ENCODE peak calls at places on chromosomes 2 and 18, in seven cellular contexts. X, U, J, K, C, O and L are unnamed samples.
A peak's percentile ranks its signal among the peaks of the same experiment; 100 is the strongest.

GRCh38 chr2:176488446-176488845 is 219.2 kb downstream of the MTX2 start:
- DNase-seq in X (no peak), K (no peak), U (no peak), O (no peak), C (no peak), J (no peak), L (no peak)

GRCh38 chr2:79935771-79936657 is 368.5 kb downstream of the LRRTM1 start:
- DNase-seq in J (peak; percentile 51), X (peak; percentile 81), O (peak; percentile 63), K (no peak), C (peak; percentile 66), U (peak; percentile 76), L (peak; percentile 80)

GRCh38 chr2:138104071-138104470 is 139.8 kb downstream of the HNMT start:
- DNase-seq in J (no peak), O (no peak), X (no peak), K (no peak), C (no peak), U (no peak), L (no peak)

GRCh38 chr18:63016270-63016669 is 300.9 kb downstream of the PHLPP1 start:
- DNase-seq in X (peak; percentile 84), K (peak; percentile 24), U (peak; percentile 58), C (peak; percentile 55), O (peak; percentile 57), J (peak; percentile 37), L (no peak)

GRCh38 chr2:120491111-120491625 is 145.2 kb downstream of the INHBB start:
- DNase-seq in C (no peak), U (no peak), J (no peak), O (no peak), X (no peak), K (no peak), L (no peak)

GRCh38 chr2:239579081-239579480 is 178.3 kb upstream of the HDAC4 start:
- DNase-seq in C (no peak), U (no peak), X (no peak), O (no peak), J (no peak), K (no peak), L (no peak)

GRCh38 chr2:127638361-127639110 is 7.4 kb upstream of the GPR17 start:
- DNase-seq in K (no peak), O (no peak), U (no peak), X (no peak), J (no peak), C (no peak), L (peak; percentile 94)

GRCh38 chr2:239108459-239108858 is 260.6 kb downstream of the TWIST2 start:
- DNase-seq in K (no peak), C (peak; percentile 20), U (no peak), J (no peak), X (no peak), O (no peak), L (no peak)

GRCh38 chr2:201936817-201937216 is 96.8 kb upstream of the FZD7 start:
- DNase-seq in X (no peak), U (no peak), K (no peak), O (peak; percentile 50), C (no peak), J (no peak), L (no peak)

GRCh38 chr2:17935242-17935885 is 56.9 kb downstream of the KCNS3 start:
- DNase-seq in O (no peak), J (no peak), X (no peak), U (no peak), C (no peak), K (no peak), L (no peak)

GRCh38 chr2:205696541-205697441 is 14.5 kb downstream of the NRP2 start:
- DNase-seq in U (no peak), J (no peak), O (no peak), C (no peak), X (no peak), K (no peak), L (peak; percentile 98)

GRCh38 chr2:109063326-109063670 is 65.7 kb upstream of the SH3RF3 start:
- DNase-seq in C (no peak), X (no peak), J (no peak), O (no peak), K (no peak), U (peak; percentile 65), L (peak; percentile 42)

GRCh38 chr2:135820003-135820618 is 16.9 kb downstream of the LCT start:
- DNase-seq in O (no peak), X (peak; percentile 74), J (no peak), U (no peak), K (no peak), C (no peak), L (peak; percentile 30)

GRCh38 chr2:162232611-162233115 is 10.6 kb downstream of the FAP start:
- DNase-seq in X (no peak), K (no peak), O (no peak), U (no peak), J (no peak), C (no peak), L (no peak)

GRCh38 chr18:69580107-69580506 is 179.4 kb downstream of the DOK6 start:
- DNase-seq in K (no peak), X (peak; percentile 51), O (no peak), U (no peak), J (no peak), C (no peak), L (no peak)

GRCh38 chr2:20439193-20439475 is 7.7 kb upstream of the RHOB start:
- DNase-seq in X (no peak), O (peak; percentile 39), C (no peak), K (no peak), J (no peak), U (no peak), L (peak; percentile 37)

GRCh38 chr18:45651269-45651668 is 36.0 kb downstream of the SLC14A2 start:
- DNase-seq in K (no peak), X (no peak), U (no peak), O (no peak), C (no peak), J (no peak), L (no peak)

GRCh38 chr2:148861367-148861766 is 13.7 kb upstream of the KIF5C start:
- DNase-seq in U (no peak), K (no peak), J (no peak), X (no peak), C (no peak), O (no peak), L (no peak)

GRCh38 chr2:125652260-125652659 is 1003.7 kb upstream of the GYPC start:
- DNase-seq in C (no peak), K (no peak), X (no peak), J (no peak), O (no peak), U (no peak), L (peak; percentile 80)

GRCh38 chr18:45267622-45268021 is 347.7 kb upstream of the SLC14A2 start:
- DNase-seq in X (no peak), O (no peak), K (no peak), C (no peak), U (no peak), J (no peak), L (no peak)

GRCh38 chr2:136247204-136247990 is 129.4 kb upstream of the CXCR4 start:
- DNase-seq in K (no peak), C (no peak), J (no peak), X (no peak), O (no peak), U (no peak), L (no peak)

GRCh38 chr2:19881221-19881620 is 20.6 kb downstream of the TTC32 start:
- DNase-seq in O (peak; percentile 2), K (no peak), X (no peak), J (no peak), C (no peak), U (no peak), L (no peak)

GRCh38 chr2:47964277-47964676 is 58.0 kb upstream of the FBXO11 start:
- DNase-seq in K (no peak), C (no peak), X (no peak), U (no peak), J (no peak), O (no peak), L (no peak)

GRCh38 chr2:111221701-111222100 is 101.0 kb downstream of the BCL2L11 start:
- DNase-seq in C (no peak), K (no peak), O (no peak), J (no peak), X (no peak), U (peak; percentile 51), L (no peak)

GRCh38 chr2:64522843-64523428 is 1.2 kb upstream of the AFTPH start:
- DNase-seq in O (peak; percentile 87), U (peak; percentile 95), C (peak; percentile 81), X (peak; percentile 92), J (peak; percentile 89), K (peak; percentile 52), L (no peak)

GRCh38 chr2:42086500-42086953 is 38.7 kb downstream of the PKDCC start:
- DNase-seq in U (peak; percentile 70), X (peak; percentile 82), K (no peak), J (peak; percentile 20), O (peak; percentile 76), C (peak; percentile 76), L (peak; percentile 76)

GRCh38 chr2:170288859-170289258 is 110.9 kb downstream of the MYO3B start:
- DNase-seq in U (no peak), C (no peak), O (no peak), X (no peak), K (no peak), J (no peak), L (no peak)

GRCh38 chr18:2293109-2293839 is 278.0 kb downstream of the METTL4 start:
- DNase-seq in C (no peak), K (no peak), O (no peak), U (no peak), X (no peak), J (no peak), L (peak; percentile 59)

GRCh38 chr2:203469554-203469953 is 65.5 kb downstream of the RAPH1 start:
- DNase-seq in J (no peak), O (no peak), X (no peak), U (no peak), C (no peak), K (no peak), L (no peak)

GRCh38 chr2:12488365-12488972 is 228.3 kb upstream of the TRIB2 start:
- DNase-seq in X (no peak), C (no peak), O (no peak), K (no peak), J (no peak), U (no peak), L (no peak)

GRCh38 chr2:4340536-4340935 is 637.2 kb downstream of the DCDC2C start:
- DNase-seq in K (no peak), C (no peak), J (no peak), O (no peak), U (no peak), X (no peak), L (no peak)

GRCh38 chr18:3147935-3148554 is 71.7 kb downstream of the MYOM1 start:
- DNase-seq in X (no peak), U (no peak), K (no peak), O (no peak), C (no peak), J (no peak), L (no peak)

GRCh38 chr2:132902626-132903025 is 232.6 kb upstream of the LYPD1 start:
- DNase-seq in O (no peak), U (no peak), J (no peak), X (no peak), C (no peak), K (no peak), L (no peak)

GRCh38 chr18:11387880-11388279 is 221.5 kb upstream of the SLC35G4 start:
- DNase-seq in O (no peak), X (peak; percentile 36), K (no peak), U (peak; percentile 11), J (no peak), C (peak; percentile 10), L (peak; percentile 69)

GRCh38 chr2:7083580-7084509 is 166.6 kb downstream of the RNF144A start:
- DNase-seq in X (peak; percentile 71), O (no peak), J (no peak), C (peak; percentile 22), U (peak; percentile 34), K (no peak), L (peak; percentile 63)

GRCh38 chr2:118250463-118250862 is 162.2 kb downstream of the INSIG2 start:
- DNase-seq in K (no peak), C (no peak), O (no peak), X (no peak), U (no peak), J (no peak), L (no peak)

GRCh38 chr18:57579928-57580327 is 6.6 kb downstream of the FECH start:
- DNase-seq in U (no peak), J (no peak), C (no peak), K (no peak), X (no peak), O (no peak), L (no peak)

GRCh38 chr2:120919771-120920437 is 184.2 kb downstream of the GLI2 start:
- DNase-seq in K (no peak), X (no peak), C (no peak), U (no peak), O (no peak), J (no peak), L (peak; percentile 95)